ENCODE peak calls at places on chromosome 12, in nine cellular contexts. P is trophoblast cell; Z is GM12891; F is neuronal stem cell; Q is right atrium auricular region; A is activated naive CD4-positive, alpha-beta T cell; B is H4; J is NCI-H774; E is NCI-H2081. U is an unnamed sample.

GRCh38 chr12:125193798-125194562 is 128.7 kb downstream of the AACS start:
- DNase-seq in A (no peak), Z (no peak), Q (no peak), E (no peak), F (no peak), P (no peak), B (no peak), J (no peak), U (no peak)

GRCh38 chr12:88431245-88431644 is 149.0 kb downstream of the KITLG start:
- DNase-seq in Q (no peak), Z (no peak), B (no peak), E (no peak), F (no peak), J (no peak), P (no peak), A (no peak), U (no peak)

GRCh38 chr12:2959194-2959507 is at the start of gene TEAD4:
- DNase-seq in F (peak; percentile 87), Q (no peak), P (peak; percentile 76), Z (peak; percentile 69), E (peak; percentile 62), J (peak; percentile 71), A (no peak), B (peak; percentile 81), U (no peak)

GRCh38 chr12:121713257-121714155 is 954 bp downstream of the TMEM120B start:
- DNase-seq in Q (no peak), F (no peak), J (no peak), Z (no peak), A (no peak), P (no peak), E (no peak), B (no peak), U (no peak)

GRCh38 chr12:17579148-17580026 is 510.6 kb downstream of the RERGL start:
- DNase-seq in Q (no peak), F (no peak), B (no peak), J (peak; percentile 35), E (peak; percentile 75), P (no peak), Z (no peak), A (no peak), U (no peak)

GRCh38 chr12:108609535-108610335 is 11.9 kb upstream of the TMEM119 start:
- DNase-seq in J (no peak), Z (no peak), F (no peak), B (peak; percentile 69), Q (peak; percentile 79), E (no peak), A (no peak), P (no peak), U (no peak)

GRCh38 chr12:116604883-116605641 is 45.9 kb downstream of the MAP1LC3B2 start:
- DNase-seq in P (no peak), Z (no peak), J (no peak), B (no peak), F (no peak), A (no peak), E (no peak), Q (no peak), U (no peak)

GRCh38 chr12:26126340-26127284 is 1.8 kb upstream of the BHLHE41 start:
- DNase-seq in A (no peak), E (peak; percentile 65), Z (no peak), P (peak; percentile 85), B (peak; percentile 78), F (peak; percentile 80), Q (peak; percentile 87), J (peak; percentile 89), U (no peak)

GRCh38 chr12:62799126-62799736 is 135.7 kb downstream of the PPM1H start:
- DNase-seq in F (peak; percentile 82), A (no peak), J (peak; percentile 46), B (peak; percentile 62), Q (peak; percentile 71), E (peak; percentile 85), P (peak; percentile 41), Z (peak; percentile 38), U (no peak)

GRCh38 chr12:98416845-98417244 is 98.5 kb upstream of the TMPO start:
- DNase-seq in J (no peak), A (no peak), B (no peak), Q (no peak), Z (no peak), F (no peak), P (no peak), E (no peak), U (no peak)

GRCh38 chr12:122726056-122726558 is 4.5 kb downstream of the HCAR1 start:
- DNase-seq in B (no peak), J (no peak), Q (no peak), P (peak; percentile 61), Z (no peak), A (no peak), E (no peak), F (no peak), U (no peak)

GRCh38 chr12:108788911-108789310 is 57.6 kb upstream of the CORO1C start:
- DNase-seq in F (no peak), B (no peak), Z (no peak), A (no peak), Q (no peak), E (no peak), P (no peak), J (no peak), U (no peak)

GRCh38 chr12:24539646-24540045 is 409.3 kb downstream of the BCAT1 start:
- DNase-seq in B (no peak), J (no peak), P (no peak), F (no peak), Z (no peak), E (no peak), Q (no peak), A (no peak), U (no peak)

GRCh38 chr12:82479511-82479910 is 121.2 kb downstream of the METTL25 start:
- DNase-seq in A (no peak), Z (no peak), Q (no peak), F (peak; percentile 8), E (peak; percentile 8), J (peak; percentile 22), B (no peak), P (no peak), U (no peak)

GRCh38 chr12:20452496-20452895 is 84.2 kb downstream of the PDE3A start:
- DNase-seq in Z (no peak), P (no peak), J (no peak), Q (no peak), A (no peak), B (no peak), E (no peak), F (no peak), U (no peak)

GRCh38 chr12:25328082-25328712 is 77.5 kb upstream of the KRAS start:
- DNase-seq in B (peak; percentile 65), F (no peak), Q (no peak), A (no peak), Z (no peak), J (peak; percentile 89), E (peak; percentile 9), P (no peak), U (no peak)

GRCh38 chr12:88237954-88238353 is 95.8 kb downstream of the TMTC3 start:
- DNase-seq in P (no peak), Z (no peak), Q (no peak), J (no peak), E (no peak), F (no peak), A (no peak), B (peak; percentile 48), U (no peak)

GRCh38 chr12:998020-998874 is 7.2 kb downstream of the ERC1 start:
- DNase-seq in F (no peak), Z (no peak), E (no peak), Q (no peak), J (no peak), A (no peak), P (peak; percentile 63), B (no peak), U (no peak)

GRCh38 chr12:25436206-25436912 is 116.7 kb downstream of the LMNTD1 start:
- DNase-seq in P (peak; percentile 15), Q (no peak), J (peak; percentile 54), E (peak; percentile 58), Z (no peak), F (peak; percentile 52), A (no peak), B (peak; percentile 75), U (no peak)